ENCODE peak calls at places on chromosomes 16 and 17, in nine cellular contexts. T, K, E, N, G, W, J, Y and I are unnamed samples.

GRCh38 chr17:46805771-46806170 is 12.7 kb downstream of the WNT3 start:
- DNase-seq in T (no peak), K (no peak), E (no peak), N (no peak), G (no peak), W (no peak), J (no peak), Y (no peak), I (no peak)

GRCh38 chr17:77802811-77803220 is 155.7 kb upstream of the TNRC6C start:
- DNase-seq in T (no peak), K (peak), E (no peak), N (no peak), G (no peak), W (no peak), J (no peak), Y (no peak), I (no peak)

GRCh38 chr16:79532785-79533184 is 67.8 kb downstream of the MAF start:
- DNase-seq in T (no peak), K (no peak), E (no peak), N (no peak), G (no peak), W (no peak), J (no peak), Y (no peak), I (no peak)

GRCh38 chr17:28097901-28098300 is 55.4 kb downstream of the NLK start:
- DNase-seq in T (no peak), K (no peak), E (no peak), N (no peak), G (no peak), W (no peak), J (no peak), Y (no peak), I (peak)

GRCh38 chr17:61897548-61898180 is 30.1 kb downstream of the INTS2 start:
- DNase-seq in T (no peak), K (no peak), E (no peak), N (no peak), G (no peak), W (no peak), J (no peak), Y (no peak), I (no peak)

GRCh38 chr17:81487487-81488275 is 24.9 kb downstream of the ACTG1 start:
- DNase-seq in T (no peak), K (peak), E (peak), N (peak), G (no peak), W (peak), J (no peak), Y (peak), I (no peak)

GRCh38 chr17:3887811-3888210 is 5.0 kb downstream of the CAMKK1 start:
- DNase-seq in T (no peak), K (no peak), E (no peak), N (no peak), G (no peak), W (no peak), J (no peak), Y (no peak), I (no peak)

GRCh38 chr16:68369697-68370096 is 58.9 kb downstream of the PRMT7 start:
- DNase-seq in T (no peak), K (no peak), E (no peak), N (no peak), G (no peak), W (peak), J (no peak), Y (no peak), I (peak)

GRCh38 chr16:88923926-88924833 is 52.8 kb downstream of the CBFA2T3 start:
- DNase-seq in T (peak), K (no peak), E (no peak), N (no peak), G (no peak), W (no peak), J (no peak), Y (no peak), I (no peak)

GRCh38 chr17:75897076-75898019 is 597 bp upstream of the TRIM65 start:
- DNase-seq in T (no peak), K (peak), E (no peak), N (no peak), G (no peak), W (peak), J (no peak), Y (no peak), I (no peak)

GRCh38 chr17:39462644-39463375 is 1.5 kb downstream of the CDK12 start:
- DNase-seq in T (peak), K (no peak), E (no peak), N (no peak), G (no peak), W (no peak), J (no peak), Y (no peak), I (no peak)

GRCh38 chr16:75461575-75461974 is 2.9 kb downstream of the TMEM170A start:
- DNase-seq in T (no peak), K (no peak), E (no peak), N (no peak), G (no peak), W (no peak), J (no peak), Y (no peak), I (no peak)

GRCh38 chr16:67164599-67165061 is at the start of gene HSF4:
- DNase-seq in T (no peak), K (no peak), E (no peak), N (no peak), G (no peak), W (peak), J (no peak), Y (peak), I (no peak)

GRCh38 chr17:62601438-62601837 is 26.0 kb upstream of the MRC2 start:
- DNase-seq in T (no peak), K (no peak), E (no peak), N (no peak), G (no peak), W (no peak), J (no peak), Y (no peak), I (no peak)

GRCh38 chr16:70463235-70463634 is 8.8 kb downstream of the FCSK start:
- DNase-seq in T (no peak), K (no peak), E (no peak), N (no peak), G (no peak), W (no peak), J (no peak), Y (no peak), I (no peak)

GRCh38 chr16:66476328-66477027 is 49.4 kb downstream of the BEAN1 start:
- DNase-seq in T (peak), K (no peak), E (peak), N (peak), G (no peak), W (no peak), J (no peak), Y (no peak), I (no peak)

DNA sequence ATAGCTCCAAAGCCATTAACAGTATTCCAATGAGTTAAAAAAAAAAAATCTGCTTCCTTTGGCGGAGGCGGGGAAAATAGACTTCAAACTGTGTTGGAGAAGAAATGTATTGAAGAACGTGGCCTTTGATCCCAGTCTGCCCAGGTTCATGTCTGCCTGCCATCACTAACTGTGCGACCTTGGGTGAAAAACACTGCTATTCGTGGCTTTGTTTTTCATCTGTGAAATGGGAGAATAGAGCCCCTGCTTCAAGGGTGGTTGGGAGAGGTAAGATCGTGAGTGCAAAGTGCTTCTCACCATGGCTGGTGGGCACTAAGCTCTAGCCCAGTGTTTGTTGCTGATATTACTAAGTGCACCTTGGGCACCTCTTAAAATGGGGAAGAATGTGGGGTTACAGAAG is 69.5 kb downstream of the VPS35L start:
- DNase-seq in T (no peak), K (no peak), E (no peak), N (no peak), G (no peak), W (no peak), J (no peak), Y (no peak), I (no peak)
- H3K4me3 ChIP-seq in T (no peak), K (no peak), E (no peak), N (no peak), G (no peak), W (no peak), J (no peak), Y (no peak), I (no peak)

DNA sequence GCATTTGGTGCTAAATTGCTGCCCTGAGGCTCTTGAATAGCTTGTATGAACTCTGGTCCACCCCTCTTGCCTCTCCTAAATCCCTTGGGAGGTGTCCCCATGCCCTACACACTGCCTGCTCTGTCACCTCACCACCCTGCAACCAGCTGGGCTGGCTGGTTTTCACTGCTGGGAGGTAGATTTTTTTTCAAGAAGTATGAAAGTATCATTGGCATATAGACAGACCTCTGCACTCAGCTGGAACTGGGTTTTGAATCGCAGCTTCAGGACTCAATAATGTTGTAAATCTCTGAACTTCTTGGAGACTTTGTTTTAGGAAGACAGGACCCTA is 184.9 kb downstream of the MSI2 start:
- DNase-seq in T (no peak), K (no peak), E (no peak), N (no peak), G (no peak), W (no peak), J (no peak), Y (no peak), I (no peak)
- H3K4me3 ChIP-seq in T (no peak), K (no peak), E (no peak), N (no peak), G (no peak), W (no peak), J (no peak), Y (no peak), I (no peak)

GRCh38 chr17:7579001-7579838 is at the start of gene CD68:
- DNase-seq in T (peak), K (peak), E (peak), N (peak), G (peak), W (peak), J (peak), Y (peak), I (peak)

GRCh38 chr17:7579839-7580630 is 597 bp downstream of the CD68 start:
- DNase-seq in T (no peak), K (no peak), E (no peak), N (no peak), G (no peak), W (no peak), J (no peak), Y (no peak), I (no peak)

GRCh38 chr17:7582401-7583252 is 1.0 kb upstream of the MPDU1 start:
- DNase-seq in T (no peak), K (no peak), E (no peak), N (no peak), G (no peak), W (peak), J (no peak), Y (peak), I (no peak)

GRCh38 chr17:7583253-7584109 is at the start of gene MPDU1:
- DNase-seq in T (peak), K (peak), E (peak), N (peak), G (peak), W (peak), J (peak), Y (peak), I (peak)

GRCh38 chr17:7580631-7581554 is 1.5 kb downstream of the CD68 start:
- DNase-seq in T (no peak), K (no peak), E (no peak), N (no peak), G (no peak), W (no peak), J (no peak), Y (no peak), I (no peak)
- H3K4me3 ChIP-seq in T (no peak), K (no peak), E (no peak), N (no peak), G (no peak), W (no peak), J (no peak), Y (peak), I (no peak)

GRCh38 chr16:1152651-1153259 is at the start of gene CACNA1H:
- DNase-seq in T (no peak), K (peak), E (peak), N (peak), G (no peak), W (no peak), J (no peak), Y (peak), I (no peak)
- H3K4me3 ChIP-seq in T (peak), K (peak), E (peak), N (peak), G (no peak), W (no peak), J (peak), Y (peak), I (no peak)